ENCODE peak calls at places on chromosome 21, in eight cellular contexts. One of them, this sample, is unnamed.
A peak's percentile ranks its signal among the peaks of the same experiment; 100 is the strongest.

GRCh38 chr21:45393833-45394638 is 10.9 kb upstream of the COL18A1 start:
- DNase-seq in WTC11: peak; percentile 6
- DNase-seq in NCI-H1092: no peak
- DNase-seq in NCI-H2227 treated with DMSO at 0.1 percent for 48 hours: no peak
- DNase-seq in activated CD4-positive, CD25-positive, alpha-beta regulatory T cell treated with anti-CD3 and anti-CD28 coated beads, Interleukin-2, amount 50 U/mL, for 72 hours: no peak
- DNase-seq in HS-27A: no peak
- DNase-seq in ascending aorta: no peak
- DNase-seq in BE2C: peak; percentile 4
- DNase-seq in this sample: peak; percentile 13

GRCh38 chr21:34630536-34631143 is 15.7 kb upstream of the RCAN1 start:
- DNase-seq in WTC11: no peak
- DNase-seq in NCI-H1092: peak; percentile 75
- DNase-seq in NCI-H2227 treated with DMSO at 0.1 percent for 48 hours: peak; percentile 66
- DNase-seq in activated CD4-positive, CD25-positive, alpha-beta regulatory T cell treated with anti-CD3 and anti-CD28 coated beads, Interleukin-2, amount 50 U/mL, for 72 hours: no peak
- DNase-seq in HS-27A: no peak
- DNase-seq in ascending aorta: no peak
- DNase-seq in BE2C: peak; percentile 24
- DNase-seq in this sample: no peak

GRCh38 chr21:34814529-34814951 is 145.7 kb downstream of the CLIC6 start:
- DNase-seq in WTC11: no peak
- DNase-seq in NCI-H1092: no peak
- DNase-seq in NCI-H2227 treated with DMSO at 0.1 percent for 48 hours: no peak
- DNase-seq in activated CD4-positive, CD25-positive, alpha-beta regulatory T cell treated with anti-CD3 and anti-CD28 coated beads, Interleukin-2, amount 50 U/mL, for 72 hours: no peak
- DNase-seq in HS-27A: no peak
- DNase-seq in ascending aorta: no peak
- DNase-seq in BE2C: peak; percentile 14
- DNase-seq in this sample: no peak

GRCh38 chr21:33388188-33388587 is 15.0 kb upstream of the IFNGR2 start:
- DNase-seq in WTC11: no peak
- DNase-seq in NCI-H1092: no peak
- DNase-seq in NCI-H2227 treated with DMSO at 0.1 percent for 48 hours: no peak
- DNase-seq in activated CD4-positive, CD25-positive, alpha-beta regulatory T cell treated with anti-CD3 and anti-CD28 coated beads, Interleukin-2, amount 50 U/mL, for 72 hours: no peak
- DNase-seq in HS-27A: no peak
- DNase-seq in ascending aorta: no peak
- DNase-seq in BE2C: no peak
- DNase-seq in this sample: no peak

GRCh38 chr21:44273046-44273445 is 11.3 kb upstream of the DNMT3L start:
- DNase-seq in WTC11: no peak
- DNase-seq in NCI-H1092: no peak
- DNase-seq in NCI-H2227 treated with DMSO at 0.1 percent for 48 hours: no peak
- DNase-seq in activated CD4-positive, CD25-positive, alpha-beta regulatory T cell treated with anti-CD3 and anti-CD28 coated beads, Interleukin-2, amount 50 U/mL, for 72 hours: no peak
- DNase-seq in HS-27A: no peak
- DNase-seq in ascending aorta: no peak
- DNase-seq in BE2C: no peak
- DNase-seq in this sample: no peak

GRCh38 chr21:41164981-41165650 is 2.8 kb upstream of the BACE2 start:
- DNase-seq in WTC11: no peak
- DNase-seq in NCI-H1092: no peak
- DNase-seq in NCI-H2227 treated with DMSO at 0.1 percent for 48 hours: no peak
- DNase-seq in activated CD4-positive, CD25-positive, alpha-beta regulatory T cell treated with anti-CD3 and anti-CD28 coated beads, Interleukin-2, amount 50 U/mL, for 72 hours: no peak
- DNase-seq in HS-27A: no peak
- DNase-seq in ascending aorta: no peak
- DNase-seq in BE2C: no peak
- DNase-seq in this sample: no peak

GRCh38 chr21:40151611-40152010 is 284.4 kb downstream of the PCP4 start:
- DNase-seq in WTC11: no peak
- DNase-seq in NCI-H1092: no peak
- DNase-seq in NCI-H2227 treated with DMSO at 0.1 percent for 48 hours: no peak
- DNase-seq in activated CD4-positive, CD25-positive, alpha-beta regulatory T cell treated with anti-CD3 and anti-CD28 coated beads, Interleukin-2, amount 50 U/mL, for 72 hours: no peak
- DNase-seq in HS-27A: no peak
- DNase-seq in ascending aorta: no peak
- DNase-seq in BE2C: no peak
- DNase-seq in this sample: no peak

GRCh38 chr21:35150562-35151226 is 101.6 kb upstream of the RUNX1 start:
- DNase-seq in WTC11: no peak
- DNase-seq in NCI-H1092: no peak
- DNase-seq in NCI-H2227 treated with DMSO at 0.1 percent for 48 hours: no peak
- DNase-seq in activated CD4-positive, CD25-positive, alpha-beta regulatory T cell treated with anti-CD3 and anti-CD28 coated beads, Interleukin-2, amount 50 U/mL, for 72 hours: no peak
- DNase-seq in HS-27A: no peak
- DNase-seq in ascending aorta: no peak
- DNase-seq in BE2C: no peak
- DNase-seq in this sample: no peak

GRCh38 chr21:42304556-42305454 is 10.4 kb downstream of the TFF3 start:
- DNase-seq in WTC11: peak; percentile 0
- DNase-seq in NCI-H1092: no peak
- DNase-seq in NCI-H2227 treated with DMSO at 0.1 percent for 48 hours: no peak
- DNase-seq in activated CD4-positive, CD25-positive, alpha-beta regulatory T cell treated with anti-CD3 and anti-CD28 coated beads, Interleukin-2, amount 50 U/mL, for 72 hours: no peak
- DNase-seq in HS-27A: no peak
- DNase-seq in ascending aorta: no peak
- DNase-seq in BE2C: no peak
- DNase-seq in this sample: no peak

GRCh38 chr21:27134513-27134912 is 167.6 kb upstream of the ADAMTS5 start:
- DNase-seq in WTC11: no peak
- DNase-seq in NCI-H1092: peak; percentile 0
- DNase-seq in NCI-H2227 treated with DMSO at 0.1 percent for 48 hours: no peak
- DNase-seq in activated CD4-positive, CD25-positive, alpha-beta regulatory T cell treated with anti-CD3 and anti-CD28 coated beads, Interleukin-2, amount 50 U/mL, for 72 hours: no peak
- DNase-seq in HS-27A: peak; percentile 20
- DNase-seq in ascending aorta: no peak
- DNase-seq in BE2C: peak; percentile 80
- DNase-seq in this sample: no peak

GRCh38 chr21:42156690-42157605 is 62.0 kb upstream of the ABCG1 start:
- DNase-seq in WTC11: no peak
- DNase-seq in NCI-H1092: peak; percentile 42
- DNase-seq in NCI-H2227 treated with DMSO at 0.1 percent for 48 hours: peak; percentile 9
- DNase-seq in activated CD4-positive, CD25-positive, alpha-beta regulatory T cell treated with anti-CD3 and anti-CD28 coated beads, Interleukin-2, amount 50 U/mL, for 72 hours: peak; percentile 27
- DNase-seq in HS-27A: no peak
- DNase-seq in ascending aorta: no peak
- DNase-seq in BE2C: peak; percentile 84
- DNase-seq in this sample: peak; percentile 20

GRCh38 chr21:43815991-43816390 is 26.6 kb downstream of the RRP1 start:
- DNase-seq in WTC11: no peak
- DNase-seq in NCI-H1092: no peak
- DNase-seq in NCI-H2227 treated with DMSO at 0.1 percent for 48 hours: no peak
- DNase-seq in activated CD4-positive, CD25-positive, alpha-beta regulatory T cell treated with anti-CD3 and anti-CD28 coated beads, Interleukin-2, amount 50 U/mL, for 72 hours: no peak
- DNase-seq in HS-27A: no peak
- DNase-seq in ascending aorta: no peak
- DNase-seq in BE2C: no peak
- DNase-seq in this sample: no peak

GRCh38 chr21:14070049-14070893 is 140.5 kb downstream of the LIPI start:
- DNase-seq in WTC11: no peak
- DNase-seq in NCI-H1092: no peak
- DNase-seq in NCI-H2227 treated with DMSO at 0.1 percent for 48 hours: no peak
- DNase-seq in activated CD4-positive, CD25-positive, alpha-beta regulatory T cell treated with anti-CD3 and anti-CD28 coated beads, Interleukin-2, amount 50 U/mL, for 72 hours: no peak
- DNase-seq in HS-27A: no peak
- DNase-seq in ascending aorta: no peak
- DNase-seq in BE2C: peak; percentile 81
- DNase-seq in this sample: no peak

GRCh38 chr21:23853796-23854379 is 1753.4 kb downstream of the MRPL39 start:
- DNase-seq in WTC11: no peak
- DNase-seq in NCI-H1092: no peak
- DNase-seq in NCI-H2227 treated with DMSO at 0.1 percent for 48 hours: no peak
- DNase-seq in activated CD4-positive, CD25-positive, alpha-beta regulatory T cell treated with anti-CD3 and anti-CD28 coated beads, Interleukin-2, amount 50 U/mL, for 72 hours: no peak
- DNase-seq in HS-27A: no peak
- DNase-seq in ascending aorta: no peak
- DNase-seq in BE2C: peak; percentile 10
- DNase-seq in this sample: no peak

GRCh38 chr21:43916691-43917514 is 51.9 kb downstream of the AGPAT3 start:
- DNase-seq in WTC11: no peak
- DNase-seq in NCI-H1092: no peak
- DNase-seq in NCI-H2227 treated with DMSO at 0.1 percent for 48 hours: no peak
- DNase-seq in activated CD4-positive, CD25-positive, alpha-beta regulatory T cell treated with anti-CD3 and anti-CD28 coated beads, Interleukin-2, amount 50 U/mL, for 72 hours: peak; percentile 54
- DNase-seq in HS-27A: no peak
- DNase-seq in ascending aorta: no peak
- DNase-seq in BE2C: peak; percentile 49
- DNase-seq in this sample: peak; percentile 77

GRCh38 chr21:42547001-42547905 is 33.6 kb downstream of the SLC37A1 start:
- DNase-seq in WTC11: no peak
- DNase-seq in NCI-H1092: no peak
- DNase-seq in NCI-H2227 treated with DMSO at 0.1 percent for 48 hours: no peak
- DNase-seq in activated CD4-positive, CD25-positive, alpha-beta regulatory T cell treated with anti-CD3 and anti-CD28 coated beads, Interleukin-2, amount 50 U/mL, for 72 hours: no peak
- DNase-seq in HS-27A: no peak
- DNase-seq in ascending aorta: no peak
- DNase-seq in BE2C: no peak
- DNase-seq in this sample: no peak

GRCh38 chr21:44602474-44602871 is 2.1 kb downstream of the KRTAP10-7 start:
- DNase-seq in WTC11: no peak
- DNase-seq in NCI-H1092: no peak
- DNase-seq in NCI-H2227 treated with DMSO at 0.1 percent for 48 hours: no peak
- DNase-seq in activated CD4-positive, CD25-positive, alpha-beta regulatory T cell treated with anti-CD3 and anti-CD28 coated beads, Interleukin-2, amount 50 U/mL, for 72 hours: no peak
- DNase-seq in HS-27A: no peak
- DNase-seq in ascending aorta: no peak
- DNase-seq in BE2C: no peak
- DNase-seq in this sample: no peak

This sample was measured in activated naive CD8-positive, alpha-beta T cell treated with anti-CD3 and anti-CD28 coated beads, Interleukin-2, amount 10 ng/mL, durations not matched to agents 7 days and 5 days.